ENCODE peak calls at places on chromosomes 13 and 19, in seven cellular contexts. U is ovary, D is uterus, S is NB4, T is SK-N-SH, G is GM13976, B is osteoblast. Y is an unnamed sample.

GRCh38 chr13:34640931-34641330 is 301.1 kb upstream of the NBEA start:
- DNase-seq in U (no peak), T (no peak), B (no peak), G (no peak), D (no peak), S (no peak), Y (no peak)

GRCh38 chr13:44306401-44307192 is 67.0 kb upstream of the SERP2 start:
- DNase-seq in S (no peak), B (peak; percentile 76), D (peak; percentile 77), G (no peak), T (no peak), U (peak; percentile 81), Y (peak; percentile 85)

GRCh38 chr19:38183227-38183914 is 40.7 kb downstream of the DPF1 start:
- DNase-seq in G (no peak), B (peak; percentile 52), U (peak; percentile 76), D (peak; percentile 60), S (no peak), T (no peak), Y (no peak)

GRCh38 chr19:47111682-47112165 is 1.9 kb downstream of the ZC3H4 start:
- DNase-seq in T (no peak), S (no peak), B (no peak), D (no peak), G (no peak), U (no peak), Y (peak; percentile 77)

GRCh38 chr13:105971312-105971711 is 564.1 kb downstream of the EFNB2 start:
- DNase-seq in D (no peak), B (no peak), U (no peak), S (no peak), G (no peak), T (no peak), Y (no peak)

GRCh38 chr13:41822560-41822959 is 138.3 kb downstream of the VWA8 start:
- DNase-seq in T (no peak), G (no peak), D (no peak), B (no peak), S (no peak), U (no peak), Y (no peak)

GRCh38 chr13:79398169-79398568 is 7.9 kb downstream of the RBM26 start:
- DNase-seq in D (no peak), U (no peak), T (no peak), S (no peak), G (no peak), B (no peak), Y (no peak)

GRCh38 chr19:8334458-8335342 is 8.4 kb downstream of the KANK3 start:
- DNase-seq in U (peak; percentile 66), G (peak; percentile 78), D (no peak), S (peak; percentile 47), B (peak; percentile 95), T (peak; percentile 86), Y (no peak)

GRCh38 chr19:19568802-19569756 is 31.0 kb downstream of the CILP2 start:
- DNase-seq in D (no peak), T (no peak), S (no peak), B (peak; percentile 93), G (no peak), U (no peak), Y (no peak)

GRCh38 chr19:53511357-53511756 is 26.6 kb upstream of the ZNF331 start:
- DNase-seq in S (no peak), D (no peak), T (no peak), U (no peak), G (no peak), B (peak; percentile 68), Y (no peak)

GRCh38 chr19:58059003-58059671 is at the start of gene ZNF135:
- DNase-seq in B (peak; percentile 100), D (peak; percentile 91), U (peak; percentile 95), S (no peak), T (peak; percentile 90), G (peak; percentile 57), Y (peak; percentile 89)

GRCh38 chr13:98512774-98513327 is 64.1 kb downstream of the STK24 start:
- DNase-seq in U (no peak), B (no peak), T (no peak), D (no peak), S (no peak), G (no peak), Y (no peak)

GRCh38 chr19:18393836-18394235 is 3.6 kb downstream of the LRRC25 start:
- DNase-seq in B (peak; percentile 62), U (peak; percentile 61), T (no peak), G (no peak), S (no peak), D (no peak), Y (peak; percentile 73)

GRCh38 chr19:18396471-18397241 is 766 bp downstream of the LRRC25 start:
- DNase-seq in T (no peak), U (peak; percentile 70), D (no peak), S (no peak), G (no peak), B (peak; percentile 26), Y (no peak)

GRCh38 chr19:18401580-18402112 is 4.2 kb upstream of the LRRC25 start:
- DNase-seq in B (peak; percentile 83), S (peak; percentile 98), D (no peak), G (peak; percentile 67), U (no peak), T (no peak), Y (peak; percentile 73)

GRCh38 chr19:18397242-18398202 is at the start of gene LRRC25:
- DNase-seq in T (peak; percentile 63), B (peak; percentile 71), D (no peak), G (peak; percentile 80), S (peak; percentile 89), U (peak; percentile 76), Y (peak; percentile 70)

DNA sequence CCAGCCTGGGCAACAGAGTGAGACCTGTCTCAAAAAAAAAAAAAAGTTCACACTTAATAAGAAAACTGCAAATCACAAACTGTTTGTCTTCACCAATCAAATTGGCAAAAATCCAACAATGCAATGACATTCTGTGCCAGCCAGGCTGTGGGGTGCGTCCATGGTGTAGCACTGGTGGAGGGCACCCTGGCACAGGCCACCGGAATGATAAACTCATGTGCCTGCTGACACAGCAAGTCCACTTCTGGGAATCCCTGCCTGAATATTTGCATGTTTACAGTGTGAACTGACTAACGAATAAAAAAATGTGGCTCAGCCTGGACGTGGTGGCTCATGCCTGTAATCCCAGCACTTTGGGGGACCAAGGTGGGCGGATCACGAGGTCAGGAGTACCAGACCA is 1.6 kb upstream of the LRRC25 start:
- DNase-seq in D (no peak), G (no peak), T (no peak), B (peak; percentile 95), S (no peak), U (no peak), Y (no peak)
- TF ChIP-seq CTCF in D (no peak), G (no peak), T (no peak), B (no peak), S (no peak), U (no peak), Y (no peak)

GRCh38 chr13:111415765-111416164 is 95.3 kb downstream of the TEX29 start:
- DNase-seq in S (no peak), U (no peak), B (no peak), T (no peak), D (no peak), G (no peak), Y (no peak)

GRCh38 chr13:111412251-111412650 is 91.8 kb downstream of the TEX29 start:
- DNase-seq in U (no peak), T (no peak), D (no peak), B (no peak), G (no peak), S (no peak), Y (no peak)

GRCh38 chr13:111415216-111415615 is 94.8 kb downstream of the TEX29 start:
- DNase-seq in S (no peak), D (no peak), G (no peak), T (no peak), B (peak; percentile 63), U (no peak), Y (no peak)

GRCh38 chr13:111414341-111414740 is 93.9 kb downstream of the TEX29 start:
- DNase-seq in D (no peak), S (no peak), T (no peak), G (no peak), B (no peak), U (no peak), Y (no peak)

GRCh38 chr13:111413407-111414187 is 93.2 kb downstream of the TEX29 start:
- DNase-seq in U (no peak), B (no peak), T (no peak), D (no peak), G (no peak), S (no peak), Y (no peak)
- TF ChIP-seq CTCF in U (no peak), B (no peak), T (no peak), D (no peak), G (no peak), S (no peak), Y (no peak)

GRCh38 chr19:50330365-50331078 is 1.3 kb upstream of the KCNC3 start:
- DNase-seq in B (peak; percentile 92), S (peak; percentile 79), U (peak; percentile 60), T (peak; percentile 93), D (peak; percentile 28), G (peak; percentile 91), Y (no peak)

GRCh38 chr19:50327013-50327412 is 2.2 kb downstream of the KCNC3 start:
- DNase-seq in S (no peak), U (no peak), G (no peak), D (no peak), T (no peak), B (peak; percentile 84), Y (no peak)

GRCh38 chr19:50329146-50329925 is at the start of gene KCNC3:
- DNase-seq in B (peak; percentile 100), D (peak; percentile 74), T (peak; percentile 95), G (peak; percentile 99), U (peak; percentile 90), S (peak; percentile 21), Y (peak; percentile 96)

GRCh38 chr19:50327461-50328256 is 1.5 kb downstream of the KCNC3 start:
- DNase-seq in B (peak; percentile 80), D (no peak), U (no peak), G (no peak), S (no peak), T (no peak), Y (no peak)

DNA sequence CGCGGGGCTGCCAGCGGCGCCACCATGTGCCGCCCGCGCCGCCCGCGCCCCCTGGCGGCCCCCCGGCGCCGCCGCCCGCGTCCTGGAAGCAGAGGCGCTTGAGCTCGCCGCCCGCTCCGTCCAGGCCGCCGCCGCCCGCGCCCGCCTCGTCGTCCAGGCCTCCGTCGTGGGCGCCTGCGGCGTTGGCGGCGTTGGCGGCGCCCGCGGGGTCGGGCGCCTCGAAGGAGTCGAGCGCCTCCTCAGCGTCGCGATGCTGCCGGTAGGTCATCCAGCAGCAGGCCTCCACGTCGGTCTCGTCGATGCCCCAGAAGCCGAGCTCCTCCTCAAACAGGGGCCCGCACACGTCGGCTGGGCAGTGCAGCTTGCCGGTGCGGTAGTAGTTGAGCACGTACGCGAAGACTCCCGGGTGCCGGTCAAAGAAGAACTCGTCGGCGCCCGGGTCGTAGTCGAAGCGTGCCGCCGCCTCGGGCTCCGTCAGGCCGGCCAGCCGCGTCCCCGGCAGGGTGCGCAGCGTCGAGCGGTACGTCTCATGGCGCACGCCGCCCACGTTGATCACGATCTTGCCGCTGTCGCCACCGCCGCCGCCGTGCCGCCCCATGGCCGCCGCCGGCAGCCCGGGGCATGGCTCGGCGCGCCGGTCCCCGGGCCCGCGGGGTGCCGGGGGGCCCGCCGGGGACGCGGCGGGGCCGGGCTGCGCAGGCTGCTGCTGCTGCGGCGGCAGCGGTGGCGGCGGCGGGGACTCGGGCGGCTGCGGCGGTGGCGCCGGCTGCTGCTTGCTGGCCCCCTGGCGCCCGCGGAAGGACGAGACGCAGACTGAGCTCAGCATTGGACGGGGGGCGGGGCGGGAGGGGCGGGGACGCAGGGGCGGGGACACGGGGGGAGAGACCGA is 676 bp downstream of the KCNC3 start:
- DNase-seq in S (no peak), G (peak; percentile 51), U (no peak), D (no peak), B (peak; percentile 86), T (peak; percentile 55), Y (no peak)
- TF ChIP-seq CTCF in S (no peak), G (peak; percentile 68), U (no peak), D (no peak), B (no peak), T (no peak), Y (no peak)

GRCh38 chr19:1274081-1274851 is 1.1 kb upstream of the FAM174C start:
- DNase-seq in T (no peak), G (no peak), B (no peak), D (peak; percentile 43), S (no peak), U (peak; percentile 66), Y (no peak)
- TF ChIP-seq CTCF in T (no peak), G (no peak), B (no peak), D (no peak), S (no peak), U (no peak), Y (no peak)

Y was measured in coronary artery.